ENCODE peak calls at places on chromosomes 11 and 22, in ten cellular contexts. X, U, Y, L, O, D, C, I, T and S are unnamed samples.

GRCh38 chr11:103967985-103968384 is 68.5 kb upstream of the DDI1 start:
- DNase-seq in O (no peak), L (no peak), X (no peak), T (no peak), C (no peak), Y (no peak), I (no peak), D (no peak), U (no peak), S (no peak)

GRCh38 chr11:74672956-74673895 is 58.0 kb downstream of the CHRDL2 start:
- DNase-seq in L (no peak), D (no peak), X (no peak), O (peak; percentile 99), I (peak; percentile 73), C (no peak), T (peak; percentile 48), U (no peak), Y (no peak), S (peak; percentile 94)

GRCh38 chr11:87290304-87290922 is 252.7 kb downstream of the TMEM135 start:
- DNase-seq in Y (peak; percentile 22), D (no peak), U (no peak), T (no peak), X (no peak), I (peak; percentile 58), O (peak; percentile 56), L (peak; percentile 31), C (peak; percentile 76), S (peak; percentile 24)

GRCh38 chr11:61642162-61642561 is 38.0 kb upstream of the DAGLA start:
- DNase-seq in C (no peak), T (peak; percentile 41), D (no peak), I (no peak), X (no peak), L (no peak), O (no peak), Y (no peak), U (no peak), S (no peak)

GRCh38 chr11:79437274-79437980 is 3.4 kb downstream of the TENM4 start:
- DNase-seq in Y (peak; percentile 16), I (no peak), T (peak; percentile 54), D (peak; percentile 67), L (peak; percentile 50), X (no peak), C (peak; percentile 85), O (peak; percentile 51), U (peak; percentile 77), S (peak; percentile 84)

GRCh38 chr11:31366795-31367194 is 2.7 kb downstream of the DCDC1 start:
- DNase-seq in T (no peak), I (no peak), D (no peak), Y (no peak), U (no peak), L (no peak), O (no peak), C (no peak), X (peak; percentile 38), S (no peak)

GRCh38 chr11:103370076-103370475 is 260.9 kb downstream of the DYNC2H1 start:
- DNase-seq in O (no peak), X (no peak), T (no peak), D (no peak), L (no peak), Y (no peak), I (no peak), U (no peak), C (no peak), S (no peak)

GRCh38 chr11:122178795-122179194 is 62.8 kb upstream of the BLID start:
- DNase-seq in L (no peak), U (no peak), I (no peak), T (no peak), O (no peak), C (no peak), Y (no peak), D (no peak), X (no peak), S (no peak)

GRCh38 chr22:25567305-25567704 is 2.8 kb downstream of the GRK3 start:
- DNase-seq in Y (no peak), I (peak; percentile 25), T (no peak), D (no peak), U (no peak), L (no peak), C (no peak), X (no peak), O (no peak), S (no peak)

GRCh38 chr11:27950339-27950738 is 157.6 kb downstream of the KIF18A start:
- DNase-seq in O (no peak), T (no peak), I (no peak), L (no peak), D (no peak), X (no peak), Y (no peak), U (no peak), C (no peak), S (no peak)

GRCh38 chr22:30460147-30460546 is 11.7 kb downstream of the SEC14L3 start:
- DNase-seq in L (no peak), C (no peak), U (no peak), X (no peak), D (peak; percentile 44), T (peak; percentile 38), I (no peak), O (no peak), Y (no peak), S (no peak)

GRCh38 chr11:14411818-14412217 is 52.8 kb upstream of the RRAS2 start:
- DNase-seq in C (no peak), U (no peak), O (peak; percentile 74), X (no peak), Y (no peak), T (no peak), I (peak; percentile 88), D (no peak), L (no peak), S (peak; percentile 97)

GRCh38 chr22:38569181-38569971 is 607 bp downstream of the DMC1 start:
- DNase-seq in Y (peak; percentile 22), T (peak; percentile 15), D (no peak), O (no peak), X (no peak), I (no peak), U (no peak), L (no peak), C (no peak), S (peak; percentile 23)

GRCh38 chr11:86210898-86211297 is 33.7 kb upstream of the EED start:
- DNase-seq in O (no peak), I (no peak), L (no peak), C (no peak), Y (no peak), D (no peak), T (no peak), X (no peak), U (no peak), S (no peak)

GRCh38 chr11:46676436-46677158 is 23.8 kb downstream of the ARHGAP1 start:
- DNase-seq in I (no peak), T (no peak), U (peak; percentile 58), Y (no peak), D (no peak), X (no peak), L (no peak), C (no peak), O (no peak), S (no peak)

GRCh38 chr11:70608568-70609314 is 210.4 kb downstream of the CTTN start:
- DNase-seq in X (no peak), D (no peak), L (no peak), C (peak; percentile 51), T (no peak), Y (no peak), U (no peak), O (peak; percentile 4), I (peak; percentile 23), S (peak; percentile 34)

GRCh38 chr11:78370406-78371172 is 47.0 kb downstream of the GAB2 start:
- DNase-seq in T (no peak), X (no peak), C (no peak), Y (no peak), D (no peak), I (no peak), U (no peak), O (peak; percentile 41), L (no peak), S (no peak)

GRCh38 chr22:23754220-23754919 is at the start of gene VPREB3:
- DNase-seq in D (no peak), O (no peak), Y (peak; percentile 62), I (no peak), U (no peak), T (no peak), C (no peak), L (no peak), X (no peak), S (no peak)

GRCh38 chr22:21593406-21594232 is 26.1 kb downstream of the UBE2L3 start:
- DNase-seq in X (no peak), C (peak; percentile 56), D (no peak), L (no peak), O (no peak), I (no peak), T (peak; percentile 38), U (no peak), Y (no peak), S (no peak)

GRCh38 chr11:133830931-133831907 is 14.1 kb downstream of the SPATA19 start:
- DNase-seq in X (no peak), O (no peak), U (no peak), I (no peak), L (no peak), D (no peak), Y (no peak), T (no peak), C (peak; percentile 47), S (no peak)

GRCh38 chr11:73034777-73035176 is 107.3 kb downstream of the FCHSD2 start:
- DNase-seq in T (no peak), I (no peak), O (no peak), U (no peak), L (no peak), C (no peak), X (no peak), Y (no peak), D (no peak), S (no peak)

GRCh38 chr11:120817131-120817530 is 206.8 kb upstream of the TBCEL start:
- DNase-seq in D (no peak), U (no peak), I (no peak), O (no peak), Y (no peak), T (no peak), C (no peak), X (no peak), L (no peak), S (no peak)

GRCh38 chr11:75315439-75315805 is 36.0 kb downstream of the ARRB1 start:
- DNase-seq in I (no peak), X (no peak), O (no peak), T (no peak), Y (no peak), D (no peak), C (no peak), U (no peak), L (no peak), S (no peak)

GRCh38 chr22:43273902-43274484 is 69.2 kb downstream of the SCUBE1 start:
- DNase-seq in X (peak; percentile 60), I (peak; percentile 42), T (no peak), Y (peak; percentile 60), C (peak; percentile 73), D (peak; percentile 29), U (no peak), L (peak; percentile 70), O (peak; percentile 60), S (peak; percentile 76)

GRCh38 chr11:50098186-50098725 is 65.6 kb downstream of the OR4C45 start:
- DNase-seq in I (peak; percentile 52), T (no peak), U (no peak), D (no peak), X (no peak), C (no peak), L (no peak), O (no peak), Y (no peak), S (no peak)

GRCh38 chr11:7904910-7905309 is 26.2 kb downstream of the OR10A6 start:
- DNase-seq in D (no peak), I (peak; percentile 62), L (no peak), T (no peak), Y (no peak), U (no peak), X (no peak), C (peak; percentile 33), O (peak; percentile 26), S (peak; percentile 79)

GRCh38 chr11:44622721-44623258 is 57.3 kb downstream of the CD82 start:
- DNase-seq in D (no peak), T (no peak), L (no peak), O (no peak), I (no peak), U (peak; percentile 38), C (no peak), X (peak; percentile 15), Y (no peak), S (no peak)

GRCh38 chr11:78110351-78110750 is 29.1 kb downstream of the ALG8 start:
- DNase-seq in D (no peak), I (peak; percentile 55), O (peak; percentile 67), Y (no peak), T (no peak), C (no peak), U (no peak), L (no peak), X (no peak), S (no peak)